ENCODE peak calls at places on chromosomes 2 and 18, in nine cellular contexts. D, X, U, V, C, Q, G, W and N are unnamed samples.

GRCh38 chr18:77111449-77112160 is 21.0 kb downstream of the MBP start:
- DNase-seq in W (peak), G (no peak), D (no peak), V (no peak), C (no peak), Q (no peak), U (no peak), X (no peak), N (no peak)

GRCh38 chr2:29322011-29322410 is 206.8 kb downstream of the CLIP4 start:
- DNase-seq in Q (no peak), V (peak), C (no peak), D (peak), W (no peak), G (no peak), U (peak), X (no peak), N (no peak)

GRCh38 chr2:175950512-175950911 is 51.6 kb downstream of the LNPK start:
- DNase-seq in X (no peak), V (no peak), U (no peak), C (no peak), D (no peak), G (no peak), W (no peak), Q (no peak), N (no peak)

GRCh38 chr18:66346833-66347595 is 256.9 kb downstream of the CDH19 start:
- DNase-seq in V (no peak), Q (no peak), W (no peak), U (no peak), C (no peak), X (no peak), G (no peak), D (no peak), N (no peak)

GRCh38 chr2:236943841-236944513 is 141.7 kb upstream of the COPS8 start:
- DNase-seq in X (no peak), C (no peak), D (no peak), V (no peak), U (no peak), Q (no peak), G (no peak), W (no peak), N (no peak)

GRCh38 chr2:189370719-189371118 is 70.6 kb upstream of the WDR75 start:
- DNase-seq in W (no peak), V (peak), G (no peak), C (no peak), U (peak), X (no peak), D (peak), Q (no peak), N (no peak)

GRCh38 chr2:29247336-29247914 is 132.2 kb downstream of the CLIP4 start:
- DNase-seq in C (no peak), D (no peak), U (no peak), G (no peak), Q (no peak), V (no peak), X (no peak), W (no peak), N (no peak)

GRCh38 chr2:202635441-202636296 is 900 bp downstream of the FAM117B start:
- DNase-seq in U (peak), V (peak), W (peak), D (peak), X (peak), C (peak), G (peak), Q (peak), N (peak)

GRCh38 chr2:113028112-113028511 is 22.9 kb downstream of the IL36A start:
- DNase-seq in G (no peak), X (no peak), C (no peak), U (no peak), W (no peak), D (no peak), Q (no peak), V (no peak), N (no peak)

GRCh38 chr2:212227755-212228154 is 310.8 kb downstream of the ERBB4 start:
- DNase-seq in W (no peak), V (peak), X (no peak), G (no peak), D (peak), Q (peak), U (peak), C (no peak), N (peak)

GRCh38 chr2:35447210-35447609 is 908.4 kb upstream of the CRIM1 start:
- DNase-seq in C (no peak), U (no peak), D (no peak), V (no peak), G (no peak), X (no peak), W (no peak), Q (no peak), N (no peak)

GRCh38 chr18:60075477-60075876 is 175.7 kb downstream of the PMAIP1 start:
- DNase-seq in Q (no peak), X (no peak), D (no peak), V (no peak), U (no peak), C (no peak), G (no peak), W (no peak), N (no peak)

GRCh38 chr18:21296045-21296444 is 54.0 kb downstream of the GREB1L start:
- DNase-seq in V (no peak), D (no peak), W (no peak), C (no peak), Q (no peak), G (no peak), U (no peak), X (no peak), N (no peak)

GRCh38 chr18:62523255-62523588 is 397 bp downstream of the ZCCHC2 start:
- DNase-seq in C (no peak), G (no peak), W (no peak), X (no peak), Q (no peak), V (no peak), U (no peak), D (no peak), N (no peak)

GRCh38 chr2:241941691-241942301 is 72.3 kb downstream of the RTP5 start:
- DNase-seq in W (peak), U (no peak), V (no peak), C (no peak), D (no peak), X (no peak), Q (no peak), G (no peak), N (no peak)

GRCh38 chr2:79832540-79833234 is 319.8 kb downstream of the CTNNA2 start:
- DNase-seq in V (no peak), W (no peak), U (no peak), X (no peak), C (no peak), D (no peak), Q (no peak), G (no peak), N (no peak)

GRCh38 chr2:65473045-65473444 is 40.6 kb upstream of the SPRED2 start:
- DNase-seq in C (no peak), V (no peak), U (no peak), G (no peak), W (no peak), D (no peak), X (no peak), Q (no peak), N (no peak)

GRCh38 chr18:23998811-23999210 is 15.7 kb upstream of the TTC39C start:
- DNase-seq in X (no peak), U (no peak), C (no peak), Q (peak), G (no peak), D (no peak), W (no peak), V (peak), N (no peak)

GRCh38 chr2:36507408-36507812 is 90.6 kb downstream of the FEZ2 start:
- DNase-seq in C (no peak), V (peak), X (no peak), D (peak), W (no peak), Q (peak), U (peak), G (no peak), N (peak)

GRCh38 chr2:210818473-210818872 is 262.1 kb downstream of the CPS1 start:
- DNase-seq in C (no peak), Q (no peak), U (no peak), W (no peak), D (no peak), V (no peak), X (no peak), G (no peak), N (no peak)

GRCh38 chr18:5979176-5979888 is 84.0 kb upstream of the TMEM200C start:
- DNase-seq in C (no peak), U (no peak), D (no peak), W (no peak), G (no peak), X (no peak), V (no peak), Q (no peak), N (peak)

GRCh38 chr2:237291138-237291792 is 122.7 kb downstream of the COL6A3 start:
- DNase-seq in C (peak), U (peak), D (peak), G (no peak), Q (peak), V (peak), W (peak), X (no peak), N (peak)

GRCh38 chr2:44528595-44528994 is 166.8 kb downstream of the CAMKMT start:
- DNase-seq in W (no peak), X (no peak), U (no peak), G (no peak), D (peak), C (no peak), Q (no peak), V (peak), N (no peak)

GRCh38 chr2:7881038-7881437 is 800.8 kb upstream of the ID2 start:
- DNase-seq in V (no peak), U (no peak), Q (no peak), C (no peak), G (no peak), W (no peak), X (no peak), D (no peak), N (no peak)

GRCh38 chr2:29311458-29311857 is 196.2 kb downstream of the CLIP4 start:
- DNase-seq in G (no peak), X (no peak), Q (no peak), W (no peak), D (no peak), U (no peak), C (no peak), V (no peak), N (no peak)

GRCh38 chr2:239926587-239927234 is 98.4 kb downstream of the NDUFA10 start:
- DNase-seq in U (no peak), C (no peak), D (peak), W (peak), G (no peak), Q (no peak), V (no peak), X (no peak), N (no peak)

GRCh38 chr2:218804817-218805216 is 22.9 kb downstream of the CYP27A1 start:
- DNase-seq in X (no peak), G (no peak), V (no peak), U (no peak), Q (peak), W (no peak), C (no peak), D (no peak), N (no peak)

GRCh38 chr2:213252206-213252605 is 32.1 kb upstream of the SPAG16 start:
- DNase-seq in Q (no peak), G (no peak), U (no peak), W (no peak), X (no peak), V (no peak), C (no peak), D (no peak), N (no peak)

GRCh38 chr2:122955761-122956160 is 1069.3 kb upstream of the CNTNAP5 start:
- DNase-seq in C (no peak), X (no peak), U (no peak), D (peak), V (no peak), W (no peak), Q (no peak), G (no peak), N (no peak)

GRCh38 chr2:45354776-45355175 is 256.3 kb downstream of the SRBD1 start:
- DNase-seq in W (no peak), G (no peak), Q (no peak), U (no peak), C (no peak), X (no peak), V (no peak), D (peak), N (no peak)

GRCh38 chr18:6281874-6282273 is 132.8 kb downstream of the L3MBTL4 start:
- DNase-seq in V (no peak), U (no peak), D (no peak), W (no peak), G (no peak), Q (no peak), C (no peak), X (no peak), N (no peak)

GRCh38 chr2:8004250-8004681 is 677.6 kb upstream of the ID2 start:
- DNase-seq in D (peak), V (peak), Q (no peak), W (peak), G (no peak), X (no peak), U (no peak), C (no peak), N (peak)